ENCODE peak calls at places on chromosomes 5 and 9, in five cellular contexts. H, Q, X, G and I are unnamed samples.

GRCh38 chr5:139905401-139905800 is 109.8 kb downstream of the PSD2 start:
- DNase-seq in H (no peak), Q (no peak), X (no peak), G (no peak), I (no peak)

GRCh38 chr9:19057033-19057432 is 7.8 kb downstream of the RRAGA start:
- DNase-seq in H (no peak), Q (no peak), X (no peak), G (no peak), I (no peak)

GRCh38 chr5:91978221-91978882 is 595.2 kb upstream of the ARRDC3 start:
- DNase-seq in H (no peak), Q (no peak), X (no peak), G (no peak), I (no peak)

GRCh38 chr5:68576805-68577204 is 361.2 kb downstream of the PIK3R1 start:
- DNase-seq in H (no peak), Q (no peak), X (no peak), G (no peak), I (no peak)

GRCh38 chr9:17752021-17752420 is 173.2 kb downstream of the SH3GL2 start:
- DNase-seq in H (no peak), Q (no peak), X (no peak), G (no peak), I (no peak)

GRCh38 chr5:43078956-43079355 is 38.8 kb upstream of the ANXA2R start:
- DNase-seq in H (no peak), Q (no peak), X (no peak), G (no peak), I (no peak)

GRCh38 chr9:33818832-33819500 is 2.0 kb downstream of the UBE2R2 start:
- DNase-seq in H (no peak), Q (no peak), X (no peak), G (no peak), I (no peak)

GRCh38 chr9:96478829-96479371 is 28.9 kb downstream of the HABP4 start:
- DNase-seq in H (no peak), Q (no peak), X (no peak), G (no peak), I (no peak)

GRCh38 chr5:33470544-33470943 is 29.8 kb downstream of the TARS1 start:
- DNase-seq in H (no peak), Q (no peak), X (no peak), G (no peak), I (no peak)

GRCh38 chr5:120644516-120644915 is 180.4 kb downstream of the PRR16 start:
- DNase-seq in H (no peak), Q (no peak), X (no peak), G (no peak), I (no peak)

GRCh38 chr9:91164724-91165520 is 196.8 kb downstream of the AUH start:
- DNase-seq in H (peak; percentile 83), Q (peak; percentile 72), X (peak; percentile 69), G (peak; percentile 95), I (peak; percentile 32)

GRCh38 chr9:92257327-92257726 is 36.2 kb downstream of the IARS1 start:
- DNase-seq in H (no peak), Q (no peak), X (no peak), G (peak; percentile 17), I (no peak)

GRCh38 chr5:56415356-56415765 is 182.2 kb upstream of the ANKRD55 start:
- DNase-seq in H (no peak), Q (peak; percentile 69), X (no peak), G (peak; percentile 25), I (peak; percentile 20)

GRCh38 chr9:97954550-97954989 is 16.6 kb upstream of the HEMGN start:
- DNase-seq in H (no peak), Q (no peak), X (no peak), G (peak; percentile 67), I (no peak)

GRCh38 chr9:137613738-137614523 is 4.9 kb upstream of the EHMT1 start:
- DNase-seq in H (no peak), Q (no peak), X (peak; percentile 77), G (no peak), I (no peak)

GRCh38 chr9:123960965-123961364 is 31.0 kb upstream of the DENND1A start:
- DNase-seq in H (no peak), Q (no peak), X (no peak), G (no peak), I (no peak)

GRCh38 chr9:97593960-97594359 is 39.2 kb downstream of the TSTD2 start:
- DNase-seq in H (no peak), Q (no peak), X (no peak), G (no peak), I (no peak)

GRCh38 chr5:179610109-179610902 is 13.2 kb downstream of the HNRNPH1 start:
- DNase-seq in H (no peak), Q (no peak), X (no peak), G (no peak), I (no peak)

GRCh38 chr5:36638056-36638455 is 31.6 kb downstream of the SLC1A3 start:
- DNase-seq in H (no peak), Q (no peak), X (no peak), G (no peak), I (no peak)

GRCh38 chr5:51201024-51201423 is 182.2 kb upstream of the ISL1 start:
- DNase-seq in H (no peak), Q (no peak), X (no peak), G (peak; percentile 6), I (no peak)

GRCh38 chr5:122429545-122430327 is 117.7 kb downstream of the SNCAIP start:
- DNase-seq in H (no peak), Q (no peak), X (no peak), G (no peak), I (no peak)

GRCh38 chr9:132486706-132487350 is 76.8 kb downstream of the CFAP77 start:
- DNase-seq in H (no peak), Q (no peak), X (peak; percentile 81), G (no peak), I (no peak)

GRCh38 chr9:99114049-99114440 is 9.1 kb downstream of the TGFBR1 start:
- DNase-seq in H (no peak), Q (no peak), X (no peak), G (no peak), I (no peak)
- H3K4me1 ChIP-seq in H (peaks cover 18% of the 10 kb centered on the region), Q (no peaks in the 10 kb centered on the region), X (peaks cover 62% of the 10 kb centered on the region), G (peaks cover 19% of the 10 kb centered on the region), I (peaks cover 23% of the 10 kb centered on the region)

GRCh38 chr5:133050500-133050899 is 1.3 kb upstream of the HSPA4 start:
- DNase-seq in H (no peak), Q (no peak), X (no peak), G (no peak), I (no peak)
- H3K4me1 ChIP-seq in H (no peaks in the 10 kb centered on the region), Q (no peaks in the 10 kb centered on the region), X (peaks cover 30% of the 10 kb centered on the region), G (peaks cover 14% of the 10 kb centered on the region), I (peaks cover 23% of the 10 kb centered on the region)

DNA sequence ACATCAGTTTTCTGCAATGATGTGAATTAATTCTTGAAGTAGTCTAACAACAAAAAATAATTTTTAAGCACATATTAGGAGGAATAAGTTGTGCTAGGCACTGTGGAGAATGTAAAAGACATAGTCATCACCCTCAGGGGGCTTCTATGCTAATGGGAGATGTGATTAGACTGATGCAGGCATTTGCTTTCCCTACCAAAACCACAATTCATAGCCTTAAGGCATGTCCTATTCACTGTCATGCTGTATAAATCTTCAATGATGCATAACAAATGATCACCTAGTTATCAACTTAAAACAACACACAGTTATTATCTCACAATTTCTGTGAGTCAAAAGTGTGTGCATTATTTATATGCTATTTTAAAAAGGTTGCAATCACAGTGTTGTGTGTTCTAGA is 422.6 kb downstream of the MAN2A1 start:
- DNase-seq in H (no peak), Q (no peak), X (no peak), G (no peak), I (no peak)
- H3K4me1 ChIP-seq in H (peaks cover 3% of the 10 kb centered on the region), Q (no peaks in the 10 kb centered on the region), X (no peaks in the 10 kb centered on the region), G (no peaks in the 10 kb centered on the region), I (no peaks in the 10 kb centered on the region)

GRCh38 chr9:125485471-125485870 is 221.5 kb downstream of the MAPKAP1 start:
- DNase-seq in H (no peak), Q (no peak), X (no peak), G (no peak), I (no peak)

GRCh38 chr9:125483697-125484096 is 222.1 kb downstream of the GAPVD1 start:
- DNase-seq in H (no peak), Q (no peak), X (no peak), G (no peak), I (no peak)

GRCh38 chr9:125486576-125486975 is 220.4 kb downstream of the MAPKAP1 start:
- DNase-seq in H (no peak), Q (no peak), X (no peak), G (no peak), I (no peak)

GRCh38 chr9:125486109-125486508 is 220.9 kb downstream of the MAPKAP1 start:
- DNase-seq in H (no peak), Q (no peak), X (no peak), G (no peak), I (no peak)

DNA sequence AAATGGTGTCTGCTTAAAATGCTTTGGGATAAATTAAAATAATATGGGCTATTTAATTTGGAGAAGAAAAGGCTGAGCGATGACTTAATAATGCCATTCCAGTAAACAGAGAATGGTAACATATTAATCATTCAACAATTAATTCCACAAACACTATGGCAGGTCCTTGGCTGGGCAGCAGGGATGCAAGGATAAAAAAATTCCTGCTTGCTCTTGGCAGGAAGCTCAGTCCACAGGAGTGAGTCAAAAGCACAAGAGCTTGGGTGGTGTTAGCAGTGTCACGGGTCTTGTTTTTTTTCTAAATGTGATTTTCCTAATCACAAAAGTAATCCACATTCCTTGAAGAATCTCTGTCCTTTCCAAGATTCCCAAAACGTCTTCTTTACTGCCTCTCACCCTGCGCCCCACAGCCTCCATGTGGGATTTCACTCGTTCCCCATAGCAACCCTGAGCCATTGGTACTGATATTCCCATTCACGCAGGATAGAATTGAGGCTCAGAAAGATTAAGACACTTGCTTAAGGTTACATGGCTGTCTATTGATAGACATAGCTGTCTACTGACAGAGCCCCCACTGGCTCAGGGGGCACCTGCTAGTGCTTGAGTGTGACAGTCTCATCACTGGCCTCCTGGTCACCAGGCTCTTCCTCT is 222.3 kb downstream of the MAPKAP1 start:
- DNase-seq in H (no peak), Q (no peak), X (no peak), G (no peak), I (no peak)
- H3K4me1 ChIP-seq in H (no peaks in the 10 kb centered on the region), Q (no peaks in the 10 kb centered on the region), X (peaks cover 8% of the 10 kb centered on the region), G (no peaks in the 10 kb centered on the region), I (peaks cover 44% of the 10 kb centered on the region)

DNA sequence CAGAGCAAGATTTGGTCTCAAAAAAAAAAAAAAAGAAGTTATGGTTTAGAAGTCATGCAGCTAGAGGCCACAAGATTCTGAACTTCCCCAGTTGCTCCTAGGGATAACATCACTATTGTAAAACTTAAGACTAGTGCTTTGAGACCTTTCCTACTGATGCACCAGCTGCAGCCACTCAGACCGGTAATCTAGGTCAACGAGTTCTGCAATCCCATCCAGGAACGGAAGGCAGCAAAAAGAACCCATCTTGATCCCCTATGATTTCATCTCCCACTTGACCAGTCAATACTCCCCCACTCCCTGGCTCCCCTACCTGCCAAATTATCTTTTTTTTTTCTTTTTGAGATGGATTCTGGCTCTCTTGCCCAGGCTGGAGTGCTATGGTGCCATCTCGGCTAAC is 46.9 kb upstream of the TTC39B start:
- DNase-seq in H (no peak), Q (no peak), X (no peak), G (no peak), I (no peak)
- H3K4me1 ChIP-seq in H (no peaks in the 10 kb centered on the region), Q (no peaks in the 10 kb centered on the region), X (no peaks in the 10 kb centered on the region), G (no peaks in the 10 kb centered on the region), I (no peaks in the 10 kb centered on the region)